ENCODE peak calls at places on chromosomes 7 and 10, in five cellular contexts. K is HS-5, B is iPS DF 6.9, X is NCI-H524, I is cardiac fibroblast. Q is an unnamed sample.
A peak's percentile ranks its signal among the peaks of the same experiment; 100 is the strongest.

GRCh38 chr7:25720427-25720826 is 431.6 kb upstream of the NFE2L3 start:
- DNase-seq in K (no peak), B (no peak), I (peak; percentile 33), X (peak; percentile 26), Q (no peak)

GRCh38 chr7:107506683-107507339 is 37.0 kb downstream of the GPR22 start:
- DNase-seq in I (peak; percentile 13), X (no peak), K (no peak), B (no peak), Q (no peak)

GRCh38 chr7:91156326-91156725 is 107.9 kb upstream of the FZD1 start:
- DNase-seq in K (no peak), X (peak; percentile 76), B (no peak), I (no peak), Q (no peak)

GRCh38 chr7:151680810-151681209 is 161.1 kb upstream of the RHEB start:
- DNase-seq in K (no peak), X (no peak), I (peak; percentile 71), B (no peak), Q (no peak)

GRCh38 chr10:71472466-71472865 is 75.7 kb downstream of the CDH23 start:
- DNase-seq in X (no peak), B (no peak), K (no peak), I (no peak), Q (no peak)

GRCh38 chr10:17795807-17796596 is 13.1 kb upstream of the MRC1 start:
- DNase-seq in B (no peak), X (no peak), K (no peak), I (no peak), Q (no peak)

GRCh38 chr10:129772472-129773358 is 191.4 kb downstream of the EBF3 start:
- DNase-seq in X (no peak), I (no peak), B (no peak), K (no peak), Q (no peak)

GRCh38 chr7:3992841-3993240 is 689.3 kb upstream of the FOXK1 start:
- DNase-seq in B (no peak), X (no peak), K (no peak), I (no peak), Q (no peak)

GRCh38 chr10:5413012-5413938 is 918 bp downstream of the NET1 start:
- DNase-seq in K (no peak), I (peak; percentile 62), B (no peak), X (peak; percentile 24), Q (no peak)

GRCh38 chr7:27723086-27723485 is 16.9 kb upstream of the TAX1BP1 start:
- DNase-seq in B (no peak), I (peak; percentile 55), X (peak; percentile 74), K (no peak), Q (no peak)

GRCh38 chr7:73893342-73894101 is 32.6 kb downstream of the TMEM270 start:
- DNase-seq in I (peak; percentile 23), B (no peak), K (no peak), X (peak; percentile 12), Q (no peak)

GRCh38 chr10:80090120-80090519 is 11.7 kb downstream of the TMEM254 start:
- DNase-seq in B (no peak), K (no peak), X (no peak), I (no peak), Q (no peak)

GRCh38 chr10:58951750-58952149 is 224.7 kb upstream of the PHYHIPL start:
- DNase-seq in I (peak; percentile 69), K (no peak), X (no peak), B (no peak), Q (no peak)

GRCh38 chr10:116183733-116184447 is 89.1 kb downstream of the GFRA1 start:
- DNase-seq in K (peak; percentile 15), X (peak; percentile 72), I (no peak), B (no peak), Q (no peak)

GRCh38 chr7:1922071-1922869 is 252.2 kb downstream of the ELFN1 start:
- DNase-seq in X (no peak), K (no peak), B (no peak), I (no peak), Q (no peak)

GRCh38 chr10:102384606-102385429 is 10.7 kb upstream of the NFKB2 start:
- DNase-seq in B (no peak), X (no peak), I (peak; percentile 83), K (no peak), Q (no peak)

GRCh38 chr10:61284222-61284890 is 168.8 kb downstream of the TMEM26 start:
- DNase-seq in I (peak; percentile 69), B (no peak), K (peak; percentile 35), X (peak; percentile 30), Q (no peak)

GRCh38 chr10:132003286-132003924 is 21.7 kb upstream of the BNIP3 start:
- DNase-seq in K (no peak), X (no peak), B (no peak), I (no peak), Q (no peak)

GRCh38 chr10:12466701-12467100 is 117.4 kb downstream of the CAMK1D start:
- DNase-seq in I (no peak), B (no peak), X (peak; percentile 78), K (no peak), Q (no peak)

GRCh38 chr10:99562631-99563030 is 29.9 kb downstream of the NKX2-3 start:
- DNase-seq in X (no peak), I (no peak), B (no peak), K (no peak), Q (no peak)